ENCODE peak calls at places on chromosomes 5 and 9, in nine cellular contexts. X is heart left ventricle, Q is sigmoid colon, R is endothelial cell of umbilical vein, A is thyroid gland, S is ovary, N is tibial nerve, D is spleen, U is A549. W is an unnamed sample.
A peak's percentile ranks its signal among the peaks of the same experiment; 100 is the strongest.

GRCh38 chr9:98873535-98874432 is 66.3 kb downstream of the GALNT12 start:
- DNase-seq in X (peak; percentile 82), Q (no peak), R (no peak), A (peak; percentile 43), S (peak; percentile 86), N (no peak), D (no peak), U (no peak), W (no peak)

GRCh38 chr5:126074538-126074937 is 348.7 kb upstream of the GRAMD2B start:
- DNase-seq in X (no peak), Q (no peak), R (no peak), A (no peak), S (no peak), N (no peak), D (no peak), U (no peak), W (no peak)

GRCh38 chr5:110342683-110343082 is 383.8 kb downstream of the TMEM232 start:
- DNase-seq in X (no peak), Q (no peak), R (no peak), A (no peak), S (no peak), N (peak; percentile 25), D (no peak), U (no peak), W (no peak)

GRCh38 chr5:157607371-157608161 is 32.0 kb upstream of the ADAM19 start:
- DNase-seq in X (no peak), Q (no peak), R (no peak), A (no peak), S (no peak), N (no peak), D (no peak), U (peak; percentile 12), W (no peak)

GRCh38 chr5:78651468-78651867 is 2.9 kb upstream of the LHFPL2 start:
- DNase-seq in X (no peak), Q (no peak), R (no peak), A (no peak), S (no peak), N (no peak), D (no peak), U (no peak), W (no peak)

GRCh38 chr5:112491257-112491656 is 72.2 kb upstream of the EPB41L4A start:
- DNase-seq in X (no peak), Q (no peak), R (no peak), A (no peak), S (no peak), N (no peak), D (no peak), U (peak; percentile 19), W (peak; percentile 21)

GRCh38 chr9:19650292-19650691 is 138.5 kb downstream of the SLC24A2 start:
- DNase-seq in X (no peak), Q (no peak), R (no peak), A (no peak), S (no peak), N (no peak), D (no peak), U (no peak), W (no peak)

GRCh38 chr5:4873656-4874055 is 266.5 kb upstream of the ADAMTS16 start:
- DNase-seq in X (no peak), Q (no peak), R (no peak), A (no peak), S (no peak), N (no peak), D (no peak), U (no peak), W (no peak)

GRCh38 chr9:88090151-88090581 is 48.1 kb downstream of the SPATA31C2 start:
- DNase-seq in X (peak; percentile 64), Q (no peak), R (no peak), A (peak; percentile 5), S (peak; percentile 55), N (no peak), D (no peak), U (no peak), W (no peak)

GRCh38 chr9:122463828-122464632 is 13.7 kb downstream of the OR1J1 start:
- DNase-seq in X (no peak), Q (no peak), R (no peak), A (no peak), S (no peak), N (no peak), D (no peak), U (no peak), W (peak; percentile 64)

GRCh38 chr5:149658299-149658698 is 71.8 kb upstream of the PPARGC1B start:
- DNase-seq in X (peak; percentile 59), Q (no peak), R (no peak), A (no peak), S (no peak), N (no peak), D (no peak), U (no peak), W (no peak)

GRCh38 chr5:89283758-89284493 is 400.9 kb upstream of the MEF2C start:
- DNase-seq in X (no peak), Q (no peak), R (no peak), A (no peak), S (no peak), N (no peak), D (no peak), U (no peak), W (no peak)

GRCh38 chr9:18297532-18297872 is 176.5 kb upstream of the ADAMTSL1 start:
- DNase-seq in X (no peak), Q (no peak), R (no peak), A (no peak), S (no peak), N (no peak), D (no peak), U (peak; percentile 8), W (peak; percentile 16)

DNA sequence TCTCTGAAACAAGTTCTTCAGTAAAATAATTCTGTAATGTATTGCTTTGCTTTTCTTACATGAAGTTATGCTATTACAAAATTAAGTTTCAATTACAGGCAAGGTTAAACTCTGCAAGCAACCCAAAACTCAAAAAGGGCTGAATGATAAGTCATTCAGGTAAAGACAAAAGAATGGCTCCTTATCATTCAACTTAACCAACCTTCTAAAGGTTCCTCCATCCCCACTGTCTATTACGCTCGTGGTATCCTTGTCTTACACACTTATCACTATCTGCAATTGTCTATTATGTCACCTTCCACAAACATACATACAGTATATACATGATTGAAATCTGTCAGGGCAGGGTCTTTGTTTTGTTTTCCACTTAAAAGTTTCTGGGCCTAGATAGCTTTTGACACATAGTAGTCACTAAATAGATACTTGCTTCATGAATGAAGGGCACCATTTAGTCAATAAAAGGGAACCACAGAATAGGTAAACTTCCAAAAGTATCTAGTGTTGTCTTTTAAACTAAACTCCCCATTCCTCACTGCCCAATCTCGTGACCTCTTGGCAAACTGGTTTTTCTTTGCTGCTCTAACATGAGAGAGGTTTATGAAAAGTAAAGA is 6.9 kb downstream of the RPL37 start:
- DNase-seq in X (no peak), Q (no peak), R (no peak), A (no peak), S (no peak), N (no peak), D (no peak), U (no peak), W (no peak)
- TF ChIP-seq POLR2A in X (no peak), Q (no peak), R (peak; percentile 17), A (no peak), S (no peak), N (no peak), D (no peak), U (no peak), W (peak; percentile 22)

DNA sequence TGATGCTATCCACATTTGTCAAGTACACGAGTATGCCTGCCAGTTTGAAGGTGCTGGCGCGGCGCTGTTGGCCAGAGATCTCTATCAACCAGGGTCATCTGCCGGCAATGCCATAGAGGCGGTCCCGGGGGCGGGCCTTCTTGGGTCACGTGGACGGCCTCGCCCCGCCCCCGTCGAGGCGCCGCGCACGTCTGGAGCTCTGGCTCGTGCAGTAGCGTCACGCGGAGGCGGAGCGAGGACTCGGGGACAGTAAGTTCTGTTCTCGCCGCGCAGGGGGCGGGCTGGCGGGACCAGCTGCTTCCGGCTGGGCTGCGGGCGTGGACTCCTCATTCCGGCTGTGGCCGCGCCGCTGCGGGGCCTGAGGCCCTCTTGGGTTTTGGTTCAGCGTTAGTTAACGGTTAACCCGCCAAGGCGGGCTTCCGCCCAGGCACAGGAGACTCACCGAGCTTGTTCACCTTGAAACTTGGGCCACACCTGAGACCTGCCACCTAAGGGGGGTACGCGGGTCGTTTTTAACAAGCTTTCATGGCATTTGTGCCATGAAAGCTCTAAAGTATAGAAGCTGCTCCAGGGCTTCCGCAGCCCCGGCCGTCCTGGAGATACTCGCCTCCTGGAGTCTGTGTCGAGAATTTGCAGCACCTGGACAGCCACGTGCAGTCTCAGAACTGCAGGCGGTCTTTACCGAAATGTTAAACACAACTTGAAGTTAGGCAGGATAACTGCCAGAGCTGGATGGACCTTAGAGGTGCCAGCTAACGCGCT is at the start of gene RFESD:
- DNase-seq in X (peak; percentile 100), Q (peak; percentile 100), R (peak; percentile 89), A (peak; percentile 100), S (peak; percentile 100), N (peak; percentile 97), D (peak; percentile 100), U (peak; percentile 83), W (peak; percentile 99)
- TF ChIP-seq POLR2A in X (peak; percentile 94), Q (peak; percentile 97), R (peak; percentile 86), A (peak; percentile 68), S (peak; percentile 93), N (peak; percentile 98), D (peak; percentile 93), U (peak; percentile 73), W (peak; percentile 83)

DNA sequence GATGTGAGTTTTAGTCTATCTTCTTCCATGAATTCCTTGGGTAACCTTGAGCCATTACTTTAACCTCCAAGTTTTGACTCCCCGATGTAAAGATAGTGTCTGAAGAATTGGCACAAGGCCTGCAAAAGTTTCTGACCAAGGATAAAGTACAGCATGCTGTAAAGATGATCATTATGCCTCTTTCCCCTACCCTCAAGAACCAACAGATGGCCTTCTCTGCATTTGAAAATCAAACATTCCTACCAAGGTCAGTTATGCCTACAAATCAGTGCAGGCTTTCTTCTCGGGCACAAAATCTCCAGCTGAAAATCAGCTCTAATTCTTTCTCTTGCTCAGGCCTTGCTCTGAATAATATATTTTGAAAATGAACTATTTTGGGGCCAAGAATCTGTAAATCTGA is 59.8 kb downstream of the PPP2R2B start:
- DNase-seq in X (no peak), Q (no peak), R (no peak), A (no peak), S (no peak), N (no peak), D (no peak), U (no peak), W (no peak)
- TF ChIP-seq POLR2A in X (no peak), Q (no peak), R (no peak), A (no peak), S (no peak), N (no peak), D (no peak), U (no peak), W (no peak)

DNA sequence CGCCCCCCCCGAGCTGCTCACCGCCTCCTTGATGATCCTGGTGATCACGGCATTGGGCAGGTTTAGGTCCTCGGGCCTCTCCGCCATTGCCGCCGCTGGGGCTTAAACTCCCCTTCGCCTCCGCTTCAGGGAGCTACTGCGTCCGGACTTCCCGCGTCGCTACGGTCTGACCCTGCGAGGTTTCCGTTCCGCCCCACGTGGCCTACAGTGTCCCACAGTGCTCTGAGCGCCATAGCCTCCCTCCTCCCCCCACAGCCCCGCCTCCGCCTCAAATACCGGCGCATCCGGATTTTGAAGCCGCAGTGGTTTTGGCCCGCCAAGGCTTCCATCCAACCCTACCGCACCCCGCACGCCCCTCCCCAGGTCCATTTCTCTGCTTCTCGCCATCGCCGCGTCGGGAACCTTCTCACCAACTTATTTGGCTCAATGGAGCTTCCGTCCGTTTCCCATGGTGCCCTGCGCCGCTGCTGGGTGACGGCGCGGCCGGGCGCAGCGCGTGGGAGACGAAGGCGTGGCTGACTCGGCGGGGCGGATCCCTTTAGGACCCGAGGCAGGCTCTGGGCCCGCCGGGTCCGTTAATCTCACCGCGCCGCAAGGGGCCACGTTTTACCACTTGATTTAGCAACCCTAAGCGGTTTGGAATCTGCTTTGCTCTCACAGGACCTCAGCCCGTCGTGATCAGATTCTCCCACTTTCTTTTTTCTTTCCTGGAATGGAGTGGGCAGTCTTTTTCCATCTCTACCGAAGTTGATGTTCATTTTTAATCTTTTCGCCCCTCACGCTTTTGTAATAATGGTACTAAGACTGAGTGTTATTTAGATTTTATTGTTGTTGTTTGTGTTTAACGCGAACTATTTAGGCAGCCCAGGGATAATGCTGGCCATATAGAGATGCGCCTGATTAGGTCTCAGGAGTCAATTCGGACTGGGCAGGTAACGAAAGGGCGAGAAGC is at the start of the genes C9orf43 and POLE3:
- DNase-seq in X (peak; percentile 97), Q (peak; percentile 97), R (peak; percentile 97), A (peak; percentile 95), S (peak; percentile 98), N (peak; percentile 94), D (peak; percentile 99), U (peak; percentile 90), W (peak; percentile 98)
- TF ChIP-seq POLR2A in X (peak; percentile 66), Q (peak; percentile 68), R (peak; percentile 72), A (no peak), S (peak; percentile 76), N (peak; percentile 68), D (peak; percentile 66), U (peak; percentile 72), W (peak; percentile 67)